ENCODE peak calls at places on chromosomes 3 and 15, in five cellular contexts. Z is K562, J is heart left ventricle, A is spleen, M is stomach. W is an unnamed sample. For H3K27me3, the result is how much of the 10 kb centered on the place peaks cover.

GRCh38 chr15:31606261-31606669 is 279.6 kb downstream of the KLF13 start:
- DNase-seq in Z (no peak), J (no peak), A (no peak), M (no peak), W (no peak)

GRCh38 chr3:73669268-73669667 is 44.5 kb upstream of the PDZRN3 start:
- DNase-seq in Z (no peak), J (no peak), A (no peak), M (no peak), W (no peak)

GRCh38 chr3:45564172-45564571 is 30.4 kb upstream of the LIMD1 start:
- DNase-seq in Z (no peak), J (no peak), A (no peak), M (no peak), W (no peak)

GRCh38 chr15:90294601-90295269 is 29.3 kb downstream of the NGRN start:
- DNase-seq in Z (no peak), J (no peak), A (no peak), M (no peak), W (no peak)

GRCh38 chr3:42702066-42702951 is at the start of gene HHATL:
- DNase-seq in Z (peak), J (peak), A (no peak), M (peak), W (no peak)

GRCh38 chr3:73694988-73695757 is 70.4 kb upstream of the PDZRN3 start:
- DNase-seq in Z (no peak), J (no peak), A (no peak), M (no peak), W (no peak)

GRCh38 chr3:4550957-4551754 is 58.0 kb downstream of the ITPR1 start:
- DNase-seq in Z (no peak), J (peak), A (no peak), M (no peak), W (no peak)

GRCh38 chr3:168117853-168118313 is 22.2 kb upstream of the GOLIM4 start:
- DNase-seq in Z (peak), J (no peak), A (no peak), M (no peak), W (no peak)

GRCh38 chr3:64666171-64666581 is 21.6 kb downstream of the ADAMTS9 start:
- DNase-seq in Z (no peak), J (peak), A (no peak), M (no peak), W (no peak)

GRCh38 chr3:76107935-76108570 is 322.7 kb upstream of the ZNF717 start:
- DNase-seq in Z (peak), J (no peak), A (no peak), M (no peak), W (peak)

GRCh38 chr3:88988906-88989305 is 118.5 kb upstream of the EPHA3 start:
- DNase-seq in Z (no peak), J (no peak), A (no peak), M (no peak), W (no peak)

GRCh38 chr3:67876261-67876660 is 221.8 kb upstream of the SUCLG2 start:
- DNase-seq in Z (no peak), J (no peak), A (no peak), M (no peak), W (no peak)

GRCh38 chr3:197750396-197750831 is 731 bp downstream of the FYTTD1 start:
- DNase-seq in Z (peak), J (peak), A (peak), M (peak), W (peak)

GRCh38 chr3:49295489-49296058 is 18.5 kb upstream of the C3orf62 start:
- DNase-seq in Z (peak), J (no peak), A (no peak), M (no peak), W (no peak)

GRCh38 chr15:64455951-64456350 is 4.4 kb upstream of the ZNF609 start:
- DNase-seq in Z (no peak), J (no peak), A (no peak), M (no peak), W (no peak)

GRCh38 chr3:123478314-123478713 is 29.4 kb upstream of the ADCY5 start:
- DNase-seq in Z (no peak), J (no peak), A (no peak), M (no peak), W (no peak)

GRCh38 chr3:123481722-123482457 is 33.0 kb upstream of the ADCY5 start:
- DNase-seq in Z (no peak), J (no peak), A (peak), M (no peak), W (no peak)

GRCh38 chr3:123480428-123480827 is 31.5 kb upstream of the ADCY5 start:
- DNase-seq in Z (no peak), J (no peak), A (peak), M (no peak), W (no peak)

GRCh38 chr3:123481071-123481470 is 32.2 kb upstream of the ADCY5 start:
- DNase-seq in Z (no peak), J (no peak), A (peak), M (no peak), W (no peak)

GRCh38 chr3:123479891-123480290 is 31.0 kb upstream of the ADCY5 start:
- DNase-seq in Z (no peak), J (no peak), A (peak), M (no peak), W (no peak)
- H3K27me3 ChIP-seq in Z (under half), J (under half), A (under half), M (under half), W (under half)

GRCh38 chr3:105860649-105861048 is 8.2 kb downstream of the CBLB start:
- DNase-seq in Z (no peak), J (no peak), A (no peak), M (no peak), W (no peak)
- TF ChIP-seq POLR2A in Z (no peak), J (no peak), A (no peak), M (no peak), W (no peak)

GRCh38 chr15:73866481-73866880 is 6.9 kb upstream of the TBC1D21 start:
- DNase-seq in Z (no peak), J (no peak), A (no peak), M (peak), W (no peak)
- H3K27me3 ChIP-seq in Z (under half), J (under half), A (under half), M (under half), W (under half)

DNA sequence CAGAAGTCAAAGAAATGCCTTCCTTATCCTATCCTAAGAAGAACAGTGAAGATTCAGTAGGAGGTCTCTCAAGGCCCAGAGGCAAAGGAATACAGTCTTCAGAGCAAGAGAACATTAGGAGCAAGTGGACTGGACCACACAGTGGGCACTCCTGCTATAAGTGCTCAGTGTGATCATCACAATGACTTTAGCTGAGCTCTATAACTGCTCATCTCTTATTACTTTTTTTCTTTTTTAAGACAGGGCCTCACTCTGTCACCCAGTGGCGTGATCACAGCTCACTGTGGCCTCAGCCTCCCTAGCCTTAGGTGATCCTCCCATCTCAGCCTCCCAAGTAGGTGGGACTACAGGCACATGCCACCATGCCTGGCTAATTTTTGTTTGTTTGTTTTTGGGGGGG is 48.1 kb downstream of the COL8A1 start:
- DNase-seq in Z (no peak), J (no peak), A (no peak), M (no peak), W (no peak)
- TF ChIP-seq POLR2A in Z (no peak), J (no peak), A (no peak), M (no peak), W (no peak)

DNA sequence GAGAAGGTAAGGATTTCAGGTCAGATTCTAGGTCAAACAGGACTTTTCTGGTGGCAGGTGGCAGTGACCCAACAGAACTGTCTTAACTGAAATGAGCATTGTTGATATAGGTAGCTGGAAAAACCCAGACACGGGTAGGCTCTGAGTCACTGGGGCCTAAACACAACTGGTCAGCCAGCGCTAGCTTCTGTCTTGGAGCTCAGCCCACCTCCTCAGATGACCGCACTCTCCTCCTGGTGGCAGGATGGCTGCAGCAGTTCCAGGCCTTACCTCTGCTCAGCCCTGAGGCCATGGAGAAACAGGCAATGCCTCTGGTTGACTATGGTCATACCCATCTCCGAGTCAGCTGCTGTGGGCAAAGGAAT is 61.1 kb upstream of the GATA2 start:
- DNase-seq in Z (peak), J (no peak), A (no peak), M (no peak), W (no peak)
- H3K27me3 ChIP-seq in Z (under half), J (under half), A (under half), M (under half), W (under half)

GRCh38 chr3:149377408-149378111 is at the start of gene TM4SF1:
- DNase-seq in Z (no peak), J (peak), A (no peak), M (peak), W (peak)
- TF ChIP-seq POLR2A in Z (no peak), J (no peak), A (peak), M (peak), W (peak)

DNA sequence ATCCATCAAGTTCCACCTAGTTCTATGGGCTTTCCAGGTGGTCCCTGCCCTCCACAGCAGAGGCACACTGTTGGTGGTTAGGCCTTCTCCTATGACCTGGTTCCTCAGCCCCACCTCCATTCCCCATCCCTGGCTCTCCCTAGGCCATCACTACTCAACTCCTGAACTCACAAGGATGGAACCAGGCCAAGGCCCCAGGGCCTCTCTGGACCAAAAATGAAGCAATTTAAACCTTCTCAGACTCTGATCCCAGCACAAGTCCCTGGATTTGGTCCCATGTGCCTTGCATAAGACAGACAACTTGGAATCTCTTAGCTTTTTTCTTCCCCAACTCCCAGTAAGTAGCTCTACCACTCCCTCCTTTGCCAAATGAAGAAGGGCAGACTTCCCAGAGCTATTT is 14.4 kb upstream of the ACAN start:
- DNase-seq in Z (no peak), J (no peak), A (no peak), M (no peak), W (no peak)
- H3K27me3 ChIP-seq in Z (under half), J (under half), A (under half), M (under half), W (under half)

GRCh38 chr15:63122002-63122893 is 587 bp downstream of the LACTB start:
- DNase-seq in Z (peak), J (peak), A (peak), M (peak), W (peak)
- TF ChIP-seq POLR2A in Z (no peak), J (no peak), A (no peak), M (no peak), W (no peak)

GRCh38 chr3:158101330-158102218 is 4.6 kb downstream of the SHOX2 start:
- DNase-seq in Z (no peak), J (no peak), A (no peak), M (no peak), W (no peak)
- H3K27me3 ChIP-seq in Z (under half), J (half or more), A (half or more), M (under half), W (under half)

W was measured in prostate gland.